ENCODE peak calls at places on chromosome 17, in seven cellular contexts. One of them, this sample, is unnamed.

GRCh38 chr17:49763735-49764558 is at the start of gene FAM117A:
- DNase-seq in BE2C: peak; percentile 98
- DNase-seq in CD8-positive, alpha-beta memory T cell: peak; percentile 99
- DNase-seq in fibroblast of mammary gland: peak; percentile 97
- DNase-seq in lower leg skin: peak; percentile 97
- DNase-seq in AG04449: peak; percentile 65
- DNase-seq in tibial artery: peak; percentile 99
- DNase-seq in this sample: peak; percentile 98

GRCh38 chr17:1298616-1299015 is 19.2 kb downstream of the TRARG1 start:
- DNase-seq in BE2C: no peak
- DNase-seq in AG04449: no peak
- DNase-seq in fibroblast of mammary gland: no peak
- DNase-seq in tibial artery: no peak
- DNase-seq in lower leg skin: no peak
- DNase-seq in CD8-positive, alpha-beta memory T cell: peak; percentile 63
- DNase-seq in this sample: no peak

GRCh38 chr17:38454528-38454927 is 26.3 kb downstream of the ARHGAP23 start:
- DNase-seq in lower leg skin: peak; percentile 68
- DNase-seq in fibroblast of mammary gland: peak; percentile 83
- DNase-seq in tibial artery: peak; percentile 98
- DNase-seq in AG04449: no peak
- DNase-seq in BE2C: peak; percentile 71
- DNase-seq in CD8-positive, alpha-beta memory T cell: no peak
- DNase-seq in this sample: no peak

GRCh38 chr17:79789943-79790804 is 6.7 kb downstream of the CBX8 start:
- DNase-seq in tibial artery: no peak
- DNase-seq in lower leg skin: no peak
- DNase-seq in BE2C: peak; percentile 78
- DNase-seq in fibroblast of mammary gland: no peak
- DNase-seq in CD8-positive, alpha-beta memory T cell: peak; percentile 44
- DNase-seq in AG04449: no peak
- DNase-seq in this sample: no peak

GRCh38 chr17:55344514-55344997 is 77.1 kb downstream of the MMD start:
- DNase-seq in fibroblast of mammary gland: no peak
- DNase-seq in lower leg skin: no peak
- DNase-seq in AG04449: no peak
- DNase-seq in CD8-positive, alpha-beta memory T cell: no peak
- DNase-seq in tibial artery: no peak
- DNase-seq in BE2C: no peak
- DNase-seq in this sample: no peak

GRCh38 chr17:16371742-16372141 is 9.1 kb upstream of the UBB start:
- DNase-seq in CD8-positive, alpha-beta memory T cell: no peak
- DNase-seq in tibial artery: no peak
- DNase-seq in lower leg skin: no peak
- DNase-seq in BE2C: no peak
- DNase-seq in AG04449: peak; percentile 45
- DNase-seq in fibroblast of mammary gland: peak; percentile 93
- DNase-seq in this sample: no peak

GRCh38 chr17:80901319-80901718 is 90.3 kb upstream of the CHMP6 start:
- DNase-seq in fibroblast of mammary gland: no peak
- DNase-seq in BE2C: no peak
- DNase-seq in lower leg skin: no peak
- DNase-seq in AG04449: no peak
- DNase-seq in CD8-positive, alpha-beta memory T cell: no peak
- DNase-seq in tibial artery: no peak
- DNase-seq in this sample: no peak

GRCh38 chr17:15931394-15931793 is 13.5 kb upstream of the ADORA2B start:
- DNase-seq in fibroblast of mammary gland: no peak
- DNase-seq in CD8-positive, alpha-beta memory T cell: no peak
- DNase-seq in lower leg skin: no peak
- DNase-seq in BE2C: no peak
- DNase-seq in AG04449: no peak
- DNase-seq in tibial artery: no peak
- DNase-seq in this sample: no peak

GRCh38 chr17:18026408-18026776 is 12.6 kb downstream of the ATPAF2 start:
- DNase-seq in CD8-positive, alpha-beta memory T cell: peak; percentile 68
- DNase-seq in AG04449: peak; percentile 49
- DNase-seq in tibial artery: peak; percentile 54
- DNase-seq in lower leg skin: no peak
- DNase-seq in fibroblast of mammary gland: peak; percentile 64
- DNase-seq in BE2C: peak; percentile 64
- DNase-seq in this sample: no peak

GRCh38 chr17:40561294-40561870 is 3.9 kb downstream of the CCR7 start:
- DNase-seq in CD8-positive, alpha-beta memory T cell: no peak
- DNase-seq in lower leg skin: no peak
- DNase-seq in tibial artery: peak; percentile 13
- DNase-seq in AG04449: no peak
- DNase-seq in BE2C: no peak
- DNase-seq in fibroblast of mammary gland: no peak
- DNase-seq in this sample: no peak

GRCh38 chr17:40530988-40531971 is 29.9 kb upstream of the TNS4 start:
- DNase-seq in tibial artery: no peak
- DNase-seq in lower leg skin: no peak
- DNase-seq in CD8-positive, alpha-beta memory T cell: peak; percentile 83
- DNase-seq in AG04449: no peak
- DNase-seq in fibroblast of mammary gland: no peak
- DNase-seq in BE2C: no peak
- DNase-seq in this sample: no peak

GRCh38 chr17:57107498-57108101 is 22.6 kb downstream of the AKAP1 start:
- DNase-seq in lower leg skin: no peak
- DNase-seq in AG04449: no peak
- DNase-seq in BE2C: no peak
- DNase-seq in CD8-positive, alpha-beta memory T cell: no peak
- DNase-seq in tibial artery: no peak
- DNase-seq in fibroblast of mammary gland: no peak
- DNase-seq in this sample: peak; percentile 68

GRCh38 chr17:57823469-57824401 is 26.1 kb downstream of the MRPS23 start:
- DNase-seq in tibial artery: no peak
- DNase-seq in fibroblast of mammary gland: peak; percentile 60
- DNase-seq in BE2C: no peak
- DNase-seq in CD8-positive, alpha-beta memory T cell: no peak
- DNase-seq in lower leg skin: no peak
- DNase-seq in AG04449: no peak
- DNase-seq in this sample: no peak

GRCh38 chr17:28347261-28347891 is 10.0 kb downstream of the POLDIP2 start:
- DNase-seq in tibial artery: no peak
- DNase-seq in fibroblast of mammary gland: peak; percentile 89
- DNase-seq in AG04449: peak; percentile 78
- DNase-seq in CD8-positive, alpha-beta memory T cell: no peak
- DNase-seq in lower leg skin: no peak
- DNase-seq in BE2C: no peak
- DNase-seq in this sample: peak; percentile 80

GRCh38 chr17:13601776-13602551 is at the start of gene HS3ST3A1:
- DNase-seq in lower leg skin: no peak
- DNase-seq in CD8-positive, alpha-beta memory T cell: no peak
- DNase-seq in BE2C: peak; percentile 68
- DNase-seq in fibroblast of mammary gland: peak; percentile 84
- DNase-seq in AG04449: no peak
- DNase-seq in tibial artery: no peak
- DNase-seq in this sample: peak; percentile 63

GRCh38 chr17:80839401-80839800 is 152.2 kb upstream of the CHMP6 start:
- DNase-seq in BE2C: no peak
- DNase-seq in fibroblast of mammary gland: no peak
- DNase-seq in tibial artery: no peak
- DNase-seq in AG04449: no peak
- DNase-seq in lower leg skin: no peak
- DNase-seq in CD8-positive, alpha-beta memory T cell: no peak
- DNase-seq in this sample: no peak

GRCh38 chr17:15909481-15909991 is 35.4 kb upstream of the ADORA2B start:
- DNase-seq in lower leg skin: no peak
- DNase-seq in CD8-positive, alpha-beta memory T cell: no peak
- DNase-seq in AG04449: no peak
- DNase-seq in BE2C: no peak
- DNase-seq in fibroblast of mammary gland: peak; percentile 53
- DNase-seq in tibial artery: no peak
- DNase-seq in this sample: no peak

GRCh38 chr17:79438045-79438444 is 172.8 kb downstream of the RBFOX3 start:
- DNase-seq in tibial artery: no peak
- DNase-seq in AG04449: no peak
- DNase-seq in BE2C: no peak
- DNase-seq in CD8-positive, alpha-beta memory T cell: no peak
- DNase-seq in fibroblast of mammary gland: no peak
- DNase-seq in lower leg skin: no peak
- DNase-seq in this sample: no peak

GRCh38 chr17:14070344-14071007 is 1.2 kb downstream of the COX10 start:
- DNase-seq in fibroblast of mammary gland: no peak
- DNase-seq in tibial artery: no peak
- DNase-seq in BE2C: no peak
- DNase-seq in lower leg skin: no peak
- DNase-seq in CD8-positive, alpha-beta memory T cell: no peak
- DNase-seq in AG04449: no peak
- DNase-seq in this sample: no peak

GRCh38 chr17:74807376-74807775 is 31.2 kb upstream of the NAT9 start:
- DNase-seq in fibroblast of mammary gland: no peak
- DNase-seq in lower leg skin: no peak
- DNase-seq in CD8-positive, alpha-beta memory T cell: no peak
- DNase-seq in BE2C: peak; percentile 61
- DNase-seq in tibial artery: no peak
- DNase-seq in AG04449: no peak
- DNase-seq in this sample: no peak

GRCh38 chr17:49549691-49550678 is 25.7 kb upstream of the NXPH3 start:
- DNase-seq in lower leg skin: no peak
- DNase-seq in tibial artery: no peak
- DNase-seq in CD8-positive, alpha-beta memory T cell: no peak
- DNase-seq in AG04449: no peak
- DNase-seq in fibroblast of mammary gland: no peak
- DNase-seq in BE2C: peak; percentile 8
- DNase-seq in this sample: no peak

GRCh38 chr17:49494937-49495841 is at the start of gene NGFR:
- DNase-seq in fibroblast of mammary gland: peak; percentile 11
- DNase-seq in CD8-positive, alpha-beta memory T cell: peak; percentile 62
- DNase-seq in BE2C: peak; percentile 69
- DNase-seq in tibial artery: no peak
- DNase-seq in lower leg skin: no peak
- DNase-seq in AG04449: no peak
- DNase-seq in this sample: no peak

GRCh38 chr17:32588982-32589381 is 102.2 kb downstream of the CDK5R1 start:
- DNase-seq in AG04449: no peak
- DNase-seq in CD8-positive, alpha-beta memory T cell: no peak
- DNase-seq in fibroblast of mammary gland: no peak
- DNase-seq in tibial artery: no peak
- DNase-seq in lower leg skin: no peak
- DNase-seq in BE2C: no peak
- DNase-seq in this sample: no peak

GRCh38 chr17:1108810-1109605 is 70.8 kb downstream of the ABR start:
- DNase-seq in tibial artery: peak; percentile 80
- DNase-seq in BE2C: peak; percentile 34
- DNase-seq in CD8-positive, alpha-beta memory T cell: peak; percentile 81
- DNase-seq in AG04449: no peak
- DNase-seq in lower leg skin: no peak
- DNase-seq in fibroblast of mammary gland: peak; percentile 40
- DNase-seq in this sample: no peak

GRCh38 chr17:58692239-58693055 is at the start of gene RAD51C:
- DNase-seq in BE2C: peak; percentile 87
- DNase-seq in lower leg skin: peak; percentile 66
- DNase-seq in CD8-positive, alpha-beta memory T cell: peak; percentile 88
- DNase-seq in fibroblast of mammary gland: peak; percentile 82
- DNase-seq in AG04449: peak; percentile 16
- DNase-seq in tibial artery: peak; percentile 88
- DNase-seq in this sample: peak; percentile 44

GRCh38 chr17:28131592-28131991 is 89.1 kb downstream of the NLK start:
- DNase-seq in CD8-positive, alpha-beta memory T cell: no peak
- DNase-seq in lower leg skin: no peak
- DNase-seq in tibial artery: no peak
- DNase-seq in AG04449: peak; percentile 12
- DNase-seq in fibroblast of mammary gland: no peak
- DNase-seq in BE2C: no peak
- DNase-seq in this sample: no peak

GRCh38 chr17:80816241-80817103 is 175.2 kb upstream of the CHMP6 start:
- DNase-seq in fibroblast of mammary gland: no peak
- DNase-seq in CD8-positive, alpha-beta memory T cell: no peak
- DNase-seq in AG04449: no peak
- DNase-seq in BE2C: no peak
- DNase-seq in tibial artery: peak; percentile 53
- DNase-seq in lower leg skin: no peak
- DNase-seq in this sample: no peak

GRCh38 chr17:56213031-56213430 is 59.8 kb downstream of the ANKFN1 start:
- DNase-seq in CD8-positive, alpha-beta memory T cell: no peak
- DNase-seq in lower leg skin: no peak
- DNase-seq in fibroblast of mammary gland: peak; percentile 13
- DNase-seq in tibial artery: no peak
- DNase-seq in BE2C: no peak
- DNase-seq in AG04449: no peak
- DNase-seq in this sample: no peak

GRCh38 chr17:34378664-34379101 is 15.7 kb upstream of the CCL1 start:
- DNase-seq in BE2C: no peak
- DNase-seq in tibial artery: no peak
- DNase-seq in lower leg skin: no peak
- DNase-seq in AG04449: no peak
- DNase-seq in fibroblast of mammary gland: no peak
- DNase-seq in CD8-positive, alpha-beta memory T cell: no peak
- DNase-seq in this sample: no peak

GRCh38 chr17:6361733-6362132 is 73.2 kb downstream of the AIPL1 start:
- DNase-seq in fibroblast of mammary gland: no peak
- DNase-seq in CD8-positive, alpha-beta memory T cell: no peak
- DNase-seq in AG04449: no peak
- DNase-seq in lower leg skin: no peak
- DNase-seq in tibial artery: no peak
- DNase-seq in BE2C: no peak
- DNase-seq in this sample: no peak
- H3K4me3 ChIP-seq in fibroblast of mammary gland: no peak overlapping the region
- H3K4me3 ChIP-seq in CD8-positive, alpha-beta memory T cell: no peak overlapping the region
- H3K4me3 ChIP-seq in AG04449: no peak overlapping the region
- H3K4me3 ChIP-seq in lower leg skin: no peak overlapping the region
- H3K4me3 ChIP-seq in tibial artery: no peak overlapping the region
- H3K4me3 ChIP-seq in BE2C: no peak overlapping the region
- H3K4me3 ChIP-seq in this sample: no peak overlapping the region

GRCh38 chr17:9206989-9207317 is 185.6 kb downstream of the NTN1 start:
- DNase-seq in CD8-positive, alpha-beta memory T cell: no peak
- DNase-seq in tibial artery: no peak
- DNase-seq in AG04449: no peak
- DNase-seq in fibroblast of mammary gland: peak; percentile 18
- DNase-seq in lower leg skin: no peak
- DNase-seq in BE2C: no peak
- DNase-seq in this sample: no peak
- H3K4me3 ChIP-seq in CD8-positive, alpha-beta memory T cell: no peak overlapping the region
- H3K4me3 ChIP-seq in tibial artery: peak overlapping the region; percentile 5
- H3K4me3 ChIP-seq in AG04449: no peak overlapping the region
- H3K4me3 ChIP-seq in fibroblast of mammary gland: no peak overlapping the region
- H3K4me3 ChIP-seq in lower leg skin: no peak overlapping the region
- H3K4me3 ChIP-seq in BE2C: no peak overlapping the region
- H3K4me3 ChIP-seq in this sample: no peak overlapping the region

DNA sequence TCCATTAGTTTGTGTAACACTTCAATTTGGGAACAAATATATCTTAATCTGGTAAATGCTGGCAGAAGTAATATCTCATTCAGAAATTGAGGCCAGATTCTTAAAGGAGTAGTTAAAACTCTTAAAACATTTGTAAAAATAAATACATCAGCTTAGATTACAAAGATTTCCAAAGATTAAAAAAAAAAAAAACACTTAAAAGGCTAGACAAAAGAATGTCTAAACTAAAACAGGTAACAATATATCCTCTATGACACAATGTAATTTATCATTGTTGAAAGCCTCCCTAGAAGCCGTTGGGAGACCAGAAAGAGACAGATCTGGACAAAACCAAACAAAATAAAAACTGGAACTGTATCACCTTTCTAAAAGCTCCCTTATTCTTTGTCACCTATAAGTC is 3.5 kb downstream of the GPATCH8 start:
- DNase-seq in fibroblast of mammary gland: no peak
- DNase-seq in AG04449: no peak
- DNase-seq in BE2C: no peak
- DNase-seq in lower leg skin: no peak
- DNase-seq in tibial artery: no peak
- DNase-seq in CD8-positive, alpha-beta memory T cell: no peak
- DNase-seq in this sample: no peak
- H3K4me3 ChIP-seq in fibroblast of mammary gland: no peak overlapping the region
- H3K4me3 ChIP-seq in AG04449: no peak overlapping the region
- H3K4me3 ChIP-seq in BE2C: no peak overlapping the region
- H3K4me3 ChIP-seq in lower leg skin: no peak overlapping the region
- H3K4me3 ChIP-seq in tibial artery: no peak overlapping the region
- H3K4me3 ChIP-seq in CD8-positive, alpha-beta memory T cell: no peak overlapping the region
- H3K4me3 ChIP-seq in this sample: no peak overlapping the region

GRCh38 chr17:75876190-75876937 is 2.0 kb downstream of the TRIM47 start:
- DNase-seq in fibroblast of mammary gland: no peak
- DNase-seq in AG04449: no peak
- DNase-seq in BE2C: no peak
- DNase-seq in lower leg skin: no peak
- DNase-seq in tibial artery: peak; percentile 77
- DNase-seq in CD8-positive, alpha-beta memory T cell: peak; percentile 88
- DNase-seq in this sample: no peak
- H3K4me3 ChIP-seq in fibroblast of mammary gland: peak overlapping the region; percentile 61
- H3K4me3 ChIP-seq in AG04449: no peak overlapping the region
- H3K4me3 ChIP-seq in BE2C: peak overlapping the region; percentile 72
- H3K4me3 ChIP-seq in lower leg skin: peak overlapping the region; percentile 81
- H3K4me3 ChIP-seq in tibial artery: peak overlapping the region; percentile 64
- H3K4me3 ChIP-seq in CD8-positive, alpha-beta memory T cell: peak overlapping the region; percentile 61
- H3K4me3 ChIP-seq in this sample: no peak overlapping the region